ENCODE peak calls at places on chromosomes 12 and 14, in six cellular contexts. F is activated naive CD4-positive, alpha-beta T cell treated with anti-CD3 and anti-CD28 coated beads for 36 hours; X is endothelial cell of umbilical vein; K is activated B cell treated with CpG ODN at 0.5 μM for 24 hours; N is CD8-positive, alpha-beta T cell; G is cortex of kidney. E is an unnamed sample.

GRCh38 chr14:51094282-51094821 is 553 bp downstream of the TRIM9 start:
- DNase-seq in F (peak), X (no peak), K (peak), N (no peak), G (no peak), E (peak)

GRCh38 chr12:132432126-132432525 is 57.8 kb upstream of the FBRSL1 start:
- DNase-seq in F (no peak), X (no peak), K (no peak), N (no peak), G (no peak), E (no peak)

GRCh38 chr14:71720978-71721624 is 211.1 kb upstream of the RGS6 start:
- DNase-seq in F (peak), X (peak), K (no peak), N (no peak), G (no peak), E (peak)

GRCh38 chr14:85342858-85343607 is 186.9 kb upstream of the FLRT2 start:
- DNase-seq in F (no peak), X (peak), K (no peak), N (no peak), G (no peak), E (no peak)

GRCh38 chr14:103628221-103628683 is 759 bp upstream of the KLC1 start:
- DNase-seq in F (peak), X (peak), K (peak), N (no peak), G (no peak), E (peak)

GRCh38 chr14:100127853-100128455 is 31.5 kb downstream of the DEGS2 start:
- DNase-seq in F (no peak), X (peak), K (no peak), N (no peak), G (no peak), E (no peak)

GRCh38 chr12:19945559-19946485 is 422.5 kb upstream of the PDE3A start:
- DNase-seq in F (no peak), X (peak), K (no peak), N (no peak), G (no peak), E (no peak)

GRCh38 chr12:123445388-123446344 is 9.2 kb upstream of the RILPL2 start:
- DNase-seq in F (no peak), X (peak), K (no peak), N (no peak), G (no peak), E (no peak)

GRCh38 chr14:48616941-48617340 is 941.5 kb upstream of the MDGA2 start:
- DNase-seq in F (no peak), X (no peak), K (no peak), N (no peak), G (no peak), E (no peak)

GRCh38 chr12:90969851-90970250 is 14.9 kb upstream of the CCER1 start:
- DNase-seq in F (no peak), X (no peak), K (no peak), N (no peak), G (no peak), E (no peak)

GRCh38 chr14:102504951-102505600 is 4.5 kb downstream of the ANKRD9 start:
- DNase-seq in F (no peak), X (no peak), K (no peak), N (no peak), G (no peak), E (no peak)

GRCh38 chr14:95935228-95935822 is 58.7 kb downstream of the TUNAR start:
- DNase-seq in F (peak), X (peak), K (no peak), N (no peak), G (no peak), E (peak)

GRCh38 chr12:15532364-15532977 is 210.2 kb downstream of the PTPRO start:
- DNase-seq in F (peak), X (peak), K (no peak), N (peak), G (no peak), E (peak)

GRCh38 chr12:80053048-80053790 is 46.1 kb upstream of the OTOGL start:
- DNase-seq in F (no peak), X (peak), K (no peak), N (no peak), G (no peak), E (no peak)

GRCh38 chr14:58673722-58674121 is 36.0 kb downstream of the DACT1 start:
- DNase-seq in F (no peak), X (no peak), K (no peak), N (no peak), G (no peak), E (no peak)

GRCh38 chr14:89245802-89246201 is 171.2 kb downstream of the FOXN3 start:
- DNase-seq in F (no peak), X (no peak), K (no peak), N (no peak), G (no peak), E (no peak)

GRCh38 chr12:16349132-16349463 is 1.7 kb downstream of the MGST1 start:
- DNase-seq in F (no peak), X (peak), K (no peak), N (no peak), G (no peak), E (peak)

GRCh38 chr14:85934123-85934885 is 404.4 kb downstream of the FLRT2 start:
- DNase-seq in F (peak), X (peak), K (peak), N (peak), G (no peak), E (peak)

GRCh38 chr12:70469221-70469820 is 103.2 kb downstream of the KCNMB4 start:
- DNase-seq in F (no peak), X (no peak), K (no peak), N (no peak), G (no peak), E (no peak)

GRCh38 chr12:133023566-133023965 is 13.7 kb upstream of the ZNF84 start:
- DNase-seq in F (no peak), X (no peak), K (no peak), N (no peak), G (no peak), E (peak)

GRCh38 chr12:23083267-23083666 is 458.3 kb downstream of the ETNK1 start:
- DNase-seq in F (no peak), X (peak), K (no peak), N (no peak), G (no peak), E (no peak)

GRCh38 chr12:127599441-127599840 is 667.5 kb upstream of the TMEM132C start:
- DNase-seq in F (no peak), X (no peak), K (no peak), N (no peak), G (no peak), E (no peak)

GRCh38 chr14:68386950-68387779 is 405.7 kb downstream of the ZFP36L1 start:
- DNase-seq in F (no peak), X (no peak), K (no peak), N (no peak), G (no peak), E (no peak)

GRCh38 chr12:89574736-89575208 is 48.9 kb upstream of the POC1B start:
- DNase-seq in F (no peak), X (peak), K (no peak), N (no peak), G (no peak), E (peak)

GRCh38 chr14:69324341-69324931 is 64.5 kb downstream of the GALNT16 start:
- DNase-seq in F (no peak), X (no peak), K (no peak), N (no peak), G (no peak), E (no peak)

GRCh38 chr14:39265032-39265431 is 31.3 kb downstream of the MIA2 start:
- DNase-seq in F (no peak), X (no peak), K (no peak), N (no peak), G (no peak), E (peak)

GRCh38 chr12:114902665-114903393 is 218.9 kb upstream of the TBX3 start:
- DNase-seq in F (no peak), X (no peak), K (no peak), N (no peak), G (no peak), E (no peak)

GRCh38 chr14:20657216-20658211 is 16.0 kb upstream of the OR6S1 start:
- DNase-seq in F (peak), X (no peak), K (no peak), N (no peak), G (no peak), E (no peak)

GRCh38 chr12:51171884-51172514 is 936 bp downstream of the TFCP2 start:
- DNase-seq in F (no peak), X (peak), K (peak), N (no peak), G (no peak), E (peak)

GRCh38 chr12:70576341-70577282 is 60.6 kb downstream of the PTPRB start:
- DNase-seq in F (no peak), X (peak), K (no peak), N (no peak), G (no peak), E (peak)

GRCh38 chr14:36556811-36557433 is 25.5 kb downstream of the NKX2-8 start:
- DNase-seq in F (peak), X (peak), K (no peak), N (no peak), G (no peak), E (peak)

GRCh38 chr12:88577537-88577936 is 2.7 kb downstream of the KITLG start:
- DNase-seq in F (no peak), X (peak), K (no peak), N (no peak), G (no peak), E (no peak)

GRCh38 chr12:52235822-52236291 is 2.8 kb downstream of the KRT7 start:
- DNase-seq in F (no peak), X (no peak), K (no peak), N (no peak), G (no peak), E (peak)

GRCh38 chr14:32939254-32940065 is 781 bp downstream of the NPAS3 start:
- DNase-seq in F (peak), X (peak), K (peak), N (no peak), G (no peak), E (no peak)

GRCh38 chr12:67759829-67760228 is 111.3 kb downstream of the DYRK2 start:
- DNase-seq in F (peak), X (no peak), K (no peak), N (no peak), G (no peak), E (no peak)

GRCh38 chr12:14948672-14949071 is 10.3 kb upstream of the ERP27 start:
- DNase-seq in F (peak), X (peak), K (no peak), N (no peak), G (no peak), E (peak)